ENCODE peak calls at places on chromosomes 1 and 21, in five cellular contexts. Z is sigmoid colon, Y is upper lobe of left lung, A is HCT116, R is K562. N is an unnamed sample.

GRCh38 chr1:239112536-239112935 is 273.8 kb upstream of the CHRM3 start:
- DNase-seq in A (no peak), R (no peak), Z (no peak), Y (no peak), N (no peak)

GRCh38 chr1:21939650-21940374 is 2.7 kb upstream of the HSPG2 start:
- DNase-seq in R (peak), Y (peak), Z (peak), A (peak), N (no peak)

GRCh38 chr1:116164056-116164889 is 53.1 kb downstream of the MAB21L3 start:
- DNase-seq in Z (no peak), R (no peak), Y (no peak), A (no peak), N (no peak)

GRCh38 chr1:161193561-161194235 is 5.2 kb downstream of the ADAMTS4 start:
- DNase-seq in Z (no peak), Y (no peak), R (no peak), A (no peak), N (no peak)

GRCh38 chr1:30746212-30747027 is 11.2 kb downstream of the LAPTM5 start:
- DNase-seq in A (no peak), R (no peak), Y (no peak), Z (no peak), N (no peak)

GRCh38 chr1:2382621-2383361 is 8.6 kb downstream of the MORN1 start:
- DNase-seq in Z (peak), Y (no peak), R (peak), A (peak), N (no peak)

GRCh38 chr1:145824499-145824842 is 471 bp downstream of the POLR3C start:
- DNase-seq in Z (no peak), A (no peak), Y (no peak), R (peak), N (no peak)

GRCh38 chr1:109264379-109264755 is 15.0 kb downstream of the CELSR2 start:
- DNase-seq in Z (no peak), A (no peak), R (no peak), Y (no peak), N (no peak)

GRCh38 chr1:206029484-206029883 is 5.8 kb upstream of the CTSE start:
- DNase-seq in Y (peak), A (no peak), Z (peak), R (no peak), N (no peak)

DNA sequence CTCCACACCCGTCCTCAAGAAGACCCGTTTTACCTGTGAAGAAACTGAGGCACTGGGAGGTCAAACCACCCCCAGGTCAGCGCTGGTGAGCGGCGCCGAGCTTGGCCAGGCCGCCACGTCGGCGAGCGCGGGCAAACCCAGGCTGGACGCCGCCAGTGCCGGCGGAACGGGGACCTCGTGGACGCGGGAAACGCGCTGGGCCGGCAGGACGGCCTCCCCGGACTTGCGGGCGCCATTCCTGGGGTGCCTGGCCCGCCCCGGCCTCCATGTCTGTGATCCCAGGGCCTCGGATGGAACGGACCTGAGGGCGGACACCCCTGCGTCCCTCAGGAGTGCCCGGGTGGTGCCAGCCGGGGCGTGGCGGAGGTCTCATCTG is 762 bp upstream of the SUMO3 start:
- DNase-seq in Z (peak), A (no peak), Y (no peak), R (no peak), N (no peak)
- H3K27ac ChIP-seq in Z (peak), A (no peak), Y (peak), R (peak), N (no peak)

GRCh38 chr21:42545317-42545716 is 31.7 kb downstream of the SLC37A1 start:
- DNase-seq in Z (no peak), R (peak), A (no peak), Y (no peak), N (no peak)

GRCh38 chr21:42545745-42546144 is 32.1 kb downstream of the SLC37A1 start:
- DNase-seq in A (no peak), Y (no peak), R (peak), Z (peak), N (no peak)

GRCh38 chr21:42547001-42547905 is 33.6 kb downstream of the SLC37A1 start:
- DNase-seq in A (no peak), Y (no peak), Z (peak), R (peak), N (no peak)

GRCh38 chr21:42547906-42548365 is 34.3 kb downstream of the SLC37A1 start:
- DNase-seq in A (no peak), R (no peak), Z (peak), Y (no peak), N (no peak)

DNA sequence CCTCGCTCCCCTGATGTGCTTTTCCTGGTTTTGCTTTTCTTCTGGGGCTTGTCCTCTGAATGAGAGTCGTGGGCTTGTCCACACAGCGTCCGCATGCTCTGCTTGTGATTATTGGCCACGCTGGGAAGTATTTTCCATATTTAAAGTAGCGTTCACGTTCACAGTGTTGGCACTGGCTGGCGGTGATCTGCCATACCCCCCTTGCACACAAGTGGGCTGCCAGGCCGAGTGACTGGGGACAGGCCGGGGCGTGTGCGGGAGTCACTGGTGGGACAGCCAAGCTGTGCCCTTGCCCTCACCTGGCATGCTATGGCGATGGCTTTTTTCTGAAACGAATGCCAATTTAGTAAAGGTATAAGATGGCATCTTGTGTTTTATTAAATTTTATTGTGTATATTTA is 32.8 kb downstream of the SLC37A1 start:
- DNase-seq in A (no peak), Y (no peak), Z (peak), R (no peak), N (no peak)
- TF ChIP-seq POLR2AphosphoS5 in A (no peak), Y (no peak), Z (no peak), R (no peak), N (no peak)

GRCh38 chr1:54547601-54548388 is at the start of gene ACOT11:
- DNase-seq in Y (peak), Z (peak), A (no peak), R (no peak), N (no peak)
- H3K4me3 ChIP-seq in Y (peak), Z (peak), A (no peak), R (no peak), N (no peak)

GRCh38 chr1:203439086-203439620 is 36.5 kb upstream of the PRELP start:
- DNase-seq in R (no peak), A (no peak), Y (no peak), Z (no peak), N (no peak)
- H3K27ac ChIP-seq in R (no peak), A (no peak), Y (peak), Z (peak), N (no peak)

DNA sequence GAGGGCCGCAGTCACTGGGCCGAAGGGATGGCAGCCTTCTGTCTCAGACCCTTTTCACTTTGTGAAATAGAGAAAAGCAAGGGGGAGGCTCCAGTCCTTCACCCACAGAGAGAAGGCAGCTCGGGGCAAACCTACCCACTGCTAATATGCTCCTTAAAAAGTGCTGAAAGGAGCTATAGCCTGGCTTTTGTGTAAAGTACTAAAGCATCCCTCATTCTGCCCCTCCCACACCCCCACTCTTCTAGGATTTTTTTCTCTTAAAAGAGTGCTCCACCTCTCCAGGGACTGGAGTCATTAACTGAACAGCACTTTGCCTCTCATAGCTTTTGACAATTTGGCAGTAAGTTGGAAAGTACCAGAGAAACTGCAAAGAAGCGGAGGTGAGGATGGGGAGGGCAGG is 88.9 kb downstream of the PLXNA2 start:
- DNase-seq in R (no peak), A (no peak), Y (no peak), Z (no peak), N (no peak)
- TF ChIP-seq POLR2AphosphoS5 in R (no peak), A (no peak), Y (no peak), Z (no peak), N (no peak)

GRCh38 chr1:47231314-47232186 is 475 bp downstream of the TAL1 start:
- DNase-seq in R (peak), A (no peak), Y (peak), Z (no peak), N (peak)

GRCh38 chr1:47232187-47232874 is at the start of gene TAL1:
- DNase-seq in R (peak), Z (no peak), Y (no peak), A (no peak), N (no peak)

GRCh38 chr1:47235280-47235679 is 3.3 kb upstream of the TAL1 start:
- DNase-seq in Y (peak), A (no peak), Z (no peak), R (no peak), N (no peak)

GRCh38 chr1:47230692-47231313 is 1.2 kb downstream of the TAL1 start:
- DNase-seq in Z (no peak), R (peak), A (no peak), Y (no peak), N (no peak)

DNA sequence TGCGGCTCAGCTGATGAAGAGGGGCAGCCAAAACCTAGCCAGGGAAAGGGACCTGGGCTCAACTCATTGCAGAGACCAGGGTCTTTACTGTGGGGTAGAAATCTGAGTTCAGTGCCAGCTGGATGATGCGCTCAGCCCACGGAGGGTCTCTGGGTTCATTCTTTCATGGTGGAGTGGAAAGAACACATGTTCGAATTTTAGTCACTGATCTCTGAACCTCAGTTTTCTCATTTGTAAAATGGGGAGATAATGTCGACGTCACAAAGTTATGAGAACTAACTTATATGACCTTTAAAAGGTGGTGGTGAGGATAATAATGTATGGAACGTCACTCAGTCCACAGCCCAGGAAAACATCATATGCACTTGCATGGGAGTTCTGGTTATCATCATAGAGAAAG is 1.1 kb upstream of the TAL1 start:
- DNase-seq in Z (no peak), Y (no peak), R (no peak), A (no peak), N (no peak)
- H3K4me3 ChIP-seq in Z (no peak), Y (no peak), R (no peak), A (no peak), N (no peak)

GRCh38 chr1:154881820-154882535 is 11.9 kb upstream of the KCNN3 start:
- DNase-seq in Z (no peak), A (no peak), Y (no peak), R (no peak), N (no peak)
- H3K27ac ChIP-seq in Z (no peak), A (no peak), Y (no peak), R (no peak), N (no peak)

DNA sequence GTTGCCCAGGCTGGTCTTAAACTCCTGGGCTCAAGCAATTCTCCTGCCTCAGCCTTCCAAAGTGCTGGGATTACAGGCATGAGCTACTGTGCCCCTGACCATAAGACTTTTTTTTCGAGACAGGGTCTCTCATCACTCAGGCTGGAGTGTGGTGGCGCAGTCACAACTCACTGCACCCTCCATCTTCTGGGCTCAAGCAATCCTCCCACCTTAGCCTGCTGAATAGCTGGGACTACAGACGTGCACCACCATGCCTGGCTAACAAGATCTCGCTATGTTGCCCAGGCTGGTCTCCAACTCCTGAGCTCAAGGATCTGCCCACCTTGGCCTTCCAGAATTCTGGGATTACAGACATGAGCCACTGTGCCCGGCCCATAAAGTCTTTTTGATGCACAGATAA is 1.9 kb downstream of the C1orf56 start:
- DNase-seq in Z (no peak), R (no peak), A (no peak), Y (no peak), N (no peak)
- TF ChIP-seq POLR2AphosphoS5 in Z (no peak), R (no peak), A (peak), Y (no peak), N (no peak)

GRCh38 chr1:61139324-61140055 is 57.1 kb downstream of the NFIA start:
- DNase-seq in A (no peak), Z (no peak), R (no peak), Y (peak), N (peak)
- H3K4me3 ChIP-seq in A (no peak), Z (no peak), R (no peak), Y (no peak), N (peak)